ENCODE peak calls at places on chromosomes 2 and 18, in seven cellular contexts. T, E, B, U, P, F and V are unnamed samples.

GRCh38 chr2:46874236-46874929 is 41.2 kb downstream of the MCFD2 start:
- DNase-seq in T (no peak), U (no peak), B (no peak), F (no peak), E (no peak), P (no peak), V (no peak)

GRCh38 chr2:174903243-174903513 is 102.0 kb downstream of the CHN1 start:
- DNase-seq in P (no peak), F (no peak), B (no peak), E (no peak), T (no peak), U (no peak), V (no peak)

GRCh38 chr2:129813404-129813803 is 166.1 kb upstream of the RAB6C start:
- DNase-seq in U (no peak), P (no peak), E (no peak), F (no peak), T (no peak), B (no peak), V (no peak)

GRCh38 chr18:50880108-50880465 is 1.2 kb downstream of the ME2 start:
- DNase-seq in U (no peak), P (no peak), E (no peak), B (no peak), F (no peak), T (peak; percentile 23), V (no peak)

GRCh38 chr18:8162797-8163196 is 446.4 kb upstream of the RAB12 start:
- DNase-seq in E (no peak), U (no peak), P (no peak), F (no peak), T (no peak), B (peak; percentile 5), V (no peak)

GRCh38 chr2:55763721-55764120 is 70.1 kb upstream of the PNPT1 start:
- DNase-seq in B (no peak), F (no peak), U (no peak), E (no peak), P (no peak), T (no peak), V (no peak)

GRCh38 chr2:127642706-127643697 is 3.0 kb upstream of the GPR17 start:
- DNase-seq in F (no peak), E (no peak), P (no peak), T (no peak), B (no peak), U (no peak), V (no peak)

GRCh38 chr18:9876867-9877654 is 8.7 kb upstream of the TXNDC2 start:
- DNase-seq in F (no peak), E (no peak), U (no peak), P (no peak), B (no peak), T (no peak), V (no peak)

GRCh38 chr2:24231461-24231881 is 56.6 kb downstream of the FAM228A start:
- DNase-seq in F (peak; percentile 50), E (no peak), U (no peak), P (no peak), B (no peak), T (no peak), V (no peak)

GRCh38 chr18:46261799-46262198 is 157.6 kb downstream of the HAUS1 start:
- DNase-seq in U (no peak), P (no peak), B (no peak), T (no peak), E (no peak), F (no peak), V (no peak)